ENCODE peak calls at places on chromosomes 5 and 9, in four cellular contexts. L is OCI-LY7, J is AG09309, G is fibroblast of lung. V is an unnamed sample.

GRCh38 chr5:4208537-4208936 is 612.9 kb downstream of the IRX1 start:
- DNase-seq in L (no peak), J (no peak), G (no peak), V (no peak)

GRCh38 chr5:39578887-39579497 is 154.2 kb upstream of the DAB2 start:
- DNase-seq in L (peak; percentile 13), J (no peak), G (peak; percentile 67), V (no peak)

GRCh38 chr9:124353166-124353768 is 62.0 kb downstream of the PSMB7 start:
- DNase-seq in L (no peak), J (no peak), G (no peak), V (no peak)

GRCh38 chr5:179164331-179165311 is 104.4 kb downstream of the ZNF354C start:
- DNase-seq in L (no peak), J (no peak), G (no peak), V (no peak)

GRCh38 chr9:12708562-12709298 is 15.5 kb downstream of the TYRP1 start:
- DNase-seq in L (no peak), J (peak; percentile 40), G (peak; percentile 83), V (peak; percentile 60)

GRCh38 chr5:156475831-156476551 is 149.0 kb downstream of the SGCD start:
- DNase-seq in L (no peak), J (peak; percentile 80), G (peak; percentile 97), V (peak; percentile 94)

GRCh38 chr5:139745800-139746690 is 49.6 kb upstream of the PSD2 start:
- DNase-seq in L (peak; percentile 71), J (no peak), G (peak; percentile 66), V (peak; percentile 72)

GRCh38 chr5:121273818-121274433 is 577.8 kb upstream of the FTMT start:
- DNase-seq in L (no peak), J (peak; percentile 31), G (peak; percentile 91), V (peak; percentile 87)

GRCh38 chr9:134316444-134317160 is 9.7 kb upstream of the RXRA start:
- DNase-seq in L (no peak), J (no peak), G (peak; percentile 51), V (no peak)

GRCh38 chr9:135602789-135603481 is 36.4 kb downstream of the GLT6D1 start:
- DNase-seq in L (peak; percentile 57), J (no peak), G (peak; percentile 34), V (no peak)

GRCh38 chr9:135926402-135927194 is 19.3 kb upstream of the CAMSAP1 start:
- DNase-seq in L (no peak), J (peak; percentile 25), G (peak; percentile 62), V (no peak)

GRCh38 chr9:72454871-72455471 is 66.4 kb upstream of the TMC1 start:
- DNase-seq in L (no peak), J (no peak), G (no peak), V (no peak)

DNA sequence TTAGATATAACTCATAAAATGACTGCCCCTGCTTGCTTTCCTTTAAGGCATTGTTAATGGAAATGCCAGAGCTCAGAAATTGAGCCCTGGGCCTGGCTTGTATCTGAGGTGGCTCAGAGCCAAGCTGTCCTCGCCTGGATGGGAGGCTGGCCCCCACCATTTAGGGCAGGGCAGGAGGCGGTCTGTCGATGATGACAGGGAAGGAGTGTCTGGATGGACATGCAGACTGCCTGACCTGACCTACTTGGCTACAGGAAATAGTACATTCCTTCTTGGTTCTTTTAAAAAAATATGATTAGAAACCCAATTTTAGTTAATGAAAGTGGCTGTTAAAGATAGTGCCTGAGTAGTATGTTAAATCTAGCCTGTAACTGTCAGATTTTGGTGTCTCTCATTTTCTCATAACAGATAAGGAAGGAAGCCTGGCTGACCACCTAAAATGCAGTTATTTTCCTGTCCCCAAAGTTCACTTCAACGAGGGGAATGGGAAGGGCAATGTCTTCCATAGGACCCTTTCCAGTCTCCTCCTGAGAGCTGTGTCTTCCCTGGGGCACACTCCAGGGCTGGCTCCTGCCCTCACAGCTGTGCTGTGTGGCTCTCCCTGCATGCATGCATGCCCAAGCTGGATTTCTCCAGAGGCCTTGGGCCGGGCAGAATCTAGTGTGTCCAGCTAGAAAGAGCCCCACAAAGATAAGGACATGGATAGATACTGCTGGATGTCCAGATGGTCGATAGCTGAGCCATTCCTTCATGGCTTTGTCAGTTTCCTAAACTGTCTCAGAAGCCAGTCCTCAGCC is 42.3 kb downstream of the MACROH2A1 start:
- DNase-seq in L (no peak), J (no peak), G (peak; percentile 89), V (peak; percentile 74)
- H3K4me3 ChIP-seq in L (no peak overlapping the region), J (no peak overlapping the region), G (no peak overlapping the region), V (no peak overlapping the region)

GRCh38 chr5:150189728-150190502 is at the start of gene SLC6A7:
- DNase-seq in L (no peak), J (no peak), G (no peak), V (no peak)
- H3K4me3 ChIP-seq in L (no peak within 1 kb of the TSS), J (no peak within 1 kb of the TSS), G (no peak within 1 kb of the TSS), V (no peak within 1 kb of the TSS)

DNA sequence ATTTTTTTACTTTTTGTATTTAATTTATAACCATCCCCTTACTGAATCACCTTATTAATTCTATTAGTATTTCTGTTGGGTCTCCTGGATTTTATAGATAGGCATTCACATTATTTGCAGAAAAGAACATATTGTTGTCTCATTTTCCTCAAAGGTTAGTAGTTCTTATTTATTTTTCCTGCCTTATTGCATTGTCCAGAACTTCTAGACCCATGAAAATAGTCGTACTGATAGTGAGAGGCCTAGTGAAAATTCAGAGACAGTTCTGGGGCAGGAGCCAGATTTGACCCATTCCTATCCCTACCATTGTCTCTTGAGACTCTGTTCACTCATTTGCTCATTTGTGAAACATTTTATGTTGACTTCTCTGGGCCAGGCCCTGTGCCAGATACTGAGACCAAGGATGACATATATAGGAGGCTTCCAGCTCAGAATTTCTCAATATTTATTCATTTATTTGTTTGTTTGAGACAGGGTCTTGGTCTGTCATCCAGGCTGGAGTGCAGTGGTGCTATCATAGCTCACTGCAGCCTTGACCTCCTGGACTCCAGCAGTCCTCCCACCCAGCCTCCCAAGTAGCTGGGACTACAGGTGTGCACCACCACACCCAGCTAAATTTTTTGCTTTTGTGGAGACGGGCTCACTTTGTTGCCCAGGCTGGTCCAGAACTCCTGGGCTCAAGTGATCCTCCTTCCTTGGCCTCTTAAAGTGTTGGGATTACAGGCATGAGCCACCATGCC is 34.7 kb downstream of the COL27A1 start:
- DNase-seq in L (no peak), J (no peak), G (no peak), V (no peak)
- H3K4me3 ChIP-seq in L (no peak overlapping the region), J (no peak overlapping the region), G (no peak overlapping the region), V (no peak overlapping the region)

GRCh38 chr9:81720450-81721086 is 31.2 kb upstream of the TLE1 start:
- DNase-seq in L (no peak), J (no peak), G (peak; percentile 7), V (no peak)
- H3K4me3 ChIP-seq in L (no peak overlapping the region), J (no peak overlapping the region), G (no peak overlapping the region), V (no peak overlapping the region)

GRCh38 chr5:9263656-9264055 is 282.2 kb downstream of the SEMA5A start:
- DNase-seq in L (no peak), J (no peak), G (no peak), V (peak; percentile 79)

GRCh38 chr5:9269024-9269423 is 276.9 kb downstream of the SEMA5A start:
- DNase-seq in L (no peak), J (no peak), G (no peak), V (no peak)

GRCh38 chr5:9268226-9268625 is 277.6 kb downstream of the SEMA5A start:
- DNase-seq in L (no peak), J (no peak), G (peak; percentile 11), V (no peak)

DNA sequence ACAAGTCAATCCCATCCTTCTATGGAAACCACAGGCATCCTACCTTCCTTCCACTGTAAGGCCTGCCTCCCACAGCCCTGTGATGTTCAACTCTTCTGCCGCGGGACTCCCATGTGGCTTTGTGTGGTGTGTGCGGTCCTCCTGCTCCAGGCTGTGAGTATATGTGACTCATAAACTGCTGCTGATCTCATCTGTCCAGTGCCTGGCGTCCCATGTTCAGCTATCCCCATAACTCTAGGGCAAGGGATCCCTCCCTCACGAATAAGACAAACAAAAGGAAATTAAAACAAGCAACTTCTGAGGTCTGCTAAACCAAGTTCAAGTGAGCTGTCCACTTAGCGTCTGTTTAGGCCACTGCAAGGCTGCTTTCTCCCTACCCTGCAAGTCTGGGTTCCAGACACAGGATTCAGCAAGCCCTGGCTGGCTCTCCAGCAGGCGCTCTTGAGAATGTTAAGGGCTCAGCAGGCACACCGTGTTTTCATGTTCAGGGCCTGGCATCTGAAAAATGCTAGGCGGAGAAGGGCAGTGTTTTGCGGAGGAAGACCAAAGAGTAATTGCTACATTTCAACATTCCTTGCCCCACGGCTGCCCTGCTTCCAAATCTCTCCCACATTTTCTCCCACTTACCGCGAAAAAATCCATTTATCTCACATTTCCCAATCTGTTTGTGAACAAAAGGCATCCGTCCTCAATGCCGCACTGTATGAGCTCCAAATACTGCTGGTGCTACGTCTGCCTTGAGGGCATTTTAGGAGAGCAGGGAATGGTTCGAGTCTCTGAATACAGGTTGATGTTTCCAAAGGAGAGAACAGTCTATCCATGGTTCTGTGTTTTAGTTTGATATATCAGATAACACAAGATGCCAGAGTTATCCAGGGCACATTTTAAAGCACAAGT is 280.2 kb downstream of the SEMA5A start:
- DNase-seq in L (no peak), J (peak; percentile 82), G (peak; percentile 91), V (peak; percentile 95)
- H3K4me3 ChIP-seq in L (no peak overlapping the region), J (peak overlapping the region; percentile 3), G (no peak overlapping the region), V (no peak overlapping the region)

V was measured in skeletal muscle cell.